ENCODE peak calls at places on chromosomes 12 and 14, in seven cellular contexts. V is body of pancreas, L is adrenal gland, I is foreskin fibroblast, F is fibroblast of the aortic adventitia, D is left lung, E is AG04450. J is an unnamed sample.

GRCh38 chr12:124771462-124772361 is 92.0 kb downstream of the SCARB1 start:
- DNase-seq in V (peak), L (peak), I (peak), F (peak), D (peak), E (no peak), J (peak)

GRCh38 chr14:86143248-86143647 is 613.3 kb downstream of the FLRT2 start:
- DNase-seq in V (no peak), L (no peak), I (no peak), F (no peak), D (no peak), E (no peak), J (no peak)

GRCh38 chr12:27185234-27186045 is 58.6 kb upstream of the STK38L start:
- DNase-seq in V (no peak), L (no peak), I (peak), F (peak), D (no peak), E (no peak), J (peak)

GRCh38 chr12:108325549-108325948 is 13.6 kb downstream of the CMKLR1 start:
- DNase-seq in V (no peak), L (no peak), I (no peak), F (no peak), D (no peak), E (no peak), J (no peak)

GRCh38 chr12:18681818-18682217 is 56.0 kb downstream of the PLCZ1 start:
- DNase-seq in V (no peak), L (no peak), I (no peak), F (no peak), D (no peak), E (no peak), J (no peak)

GRCh38 chr12:51972849-51973273 is 21.4 kb downstream of the ACVR1B start:
- DNase-seq in V (no peak), L (peak), I (no peak), F (peak), D (peak), E (no peak), J (peak)

GRCh38 chr12:12811343-12811742 is 1.8 kb upstream of the DDX47 start:
- DNase-seq in V (no peak), L (no peak), I (no peak), F (no peak), D (no peak), E (no peak), J (no peak)

GRCh38 chr12:52054838-52055741 is 3.8 kb downstream of the NR4A1 start:
- DNase-seq in V (peak), L (peak), I (no peak), F (peak), D (no peak), E (no peak), J (peak)

GRCh38 chr14:99191663-99192621 is 80.1 kb downstream of the BCL11B start:
- DNase-seq in V (peak), L (peak), I (peak), F (peak), D (peak), E (no peak), J (peak)

GRCh38 chr14:53011053-53011462 is 60.2 kb upstream of the FERMT2 start:
- DNase-seq in V (peak), L (peak), I (peak), F (peak), D (peak), E (peak), J (peak)

GRCh38 chr14:28294834-28295440 is 471.6 kb upstream of the FOXG1 start:
- DNase-seq in V (no peak), L (peak), I (no peak), F (peak), D (no peak), E (no peak), J (peak)
- TF ChIP-seq CTCF in V (peak), L (no peak), I (no peak), F (peak), D (no peak), E (no peak), J (peak)

GRCh38 chr14:104149617-104150141 is 11.3 kb downstream of the KIF26A start:
- DNase-seq in V (no peak), L (peak), I (no peak), F (no peak), D (peak), E (no peak), J (no peak)
- H3K4me3 ChIP-seq in V (no peak), L (no peak), I (no peak), F (no peak), D (no peak), E (no peak), J (no peak)

DNA sequence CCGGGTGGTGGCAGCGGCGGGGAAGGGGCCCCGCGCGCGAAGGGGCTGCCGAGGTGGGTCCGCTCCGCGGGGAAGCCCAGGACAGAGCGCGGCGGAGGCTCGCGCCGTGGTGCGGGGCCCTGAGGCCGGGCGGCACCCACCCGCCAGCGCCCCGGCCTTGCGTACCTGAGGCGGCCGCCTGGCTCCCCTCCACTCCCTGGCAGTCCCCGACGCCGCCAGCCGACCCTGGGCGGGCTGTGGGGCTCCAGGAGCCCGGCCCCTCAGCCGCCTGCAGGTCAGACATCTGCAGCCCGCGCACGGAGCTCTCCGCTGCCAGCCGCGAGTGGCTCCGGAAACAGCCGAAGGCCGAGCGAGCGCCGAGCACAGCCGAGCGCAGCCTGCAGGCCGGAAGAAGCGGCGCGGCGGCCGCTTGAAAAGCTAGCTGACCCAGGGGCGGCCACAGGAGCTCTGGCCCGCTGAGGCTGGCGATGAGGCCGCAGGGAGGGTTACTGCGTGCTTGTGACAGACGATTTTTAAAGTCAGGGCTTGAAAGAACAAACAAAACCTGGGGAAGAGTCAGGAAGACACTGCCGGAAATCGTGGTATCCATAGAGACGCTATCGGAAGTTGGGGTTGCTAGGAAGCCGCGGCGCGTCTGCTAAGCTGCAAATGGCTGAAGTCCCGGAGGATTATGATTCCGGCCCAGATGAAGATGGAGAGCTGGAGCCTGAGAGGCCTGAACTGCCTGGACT is at the start of the genes SAMD15 and TMED8:
- DNase-seq in V (peak), L (peak), I (peak), F (peak), D (peak), E (peak), J (peak)
- TF ChIP-seq CTCF in V (peak), L (peak), I (no peak), F (peak), D (peak), E (peak), J (peak)

GRCh38 chr12:45049912-45050318 is 984 bp downstream of the DBX2 start:
- DNase-seq in V (no peak), L (no peak), I (no peak), F (peak), D (no peak), E (no peak), J (no peak)
- H3K4me3 ChIP-seq in V (no peak), L (no peak), I (no peak), F (no peak), D (no peak), E (no peak), J (no peak)

DNA sequence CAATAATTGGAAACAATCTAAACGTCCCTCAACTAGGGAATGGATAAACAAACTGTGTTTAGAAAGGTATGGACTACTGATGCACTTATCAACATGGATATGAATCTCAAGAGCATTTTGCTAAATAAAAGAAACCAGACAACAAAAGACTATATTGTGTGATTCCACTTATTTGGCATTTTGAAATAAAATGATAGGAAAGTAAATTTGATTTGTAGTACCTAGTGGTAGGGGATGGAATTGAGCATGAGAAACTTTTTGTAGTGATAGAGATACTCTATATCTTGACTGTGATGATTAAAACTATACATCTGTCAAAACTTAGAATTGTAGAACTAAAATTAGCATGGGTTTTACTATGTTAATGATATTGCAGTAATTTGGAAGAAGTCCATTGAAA is 87.1 kb downstream of the ARID2 start:
- DNase-seq in V (no peak), L (no peak), I (no peak), F (no peak), D (no peak), E (no peak), J (no peak)
- TF ChIP-seq CTCF in V (no peak), L (no peak), I (no peak), F (no peak), D (no peak), E (no peak), J (no peak)

GRCh38 chr14:60092516-60092915 is 793 bp downstream of the PCNX4 start:
- DNase-seq in V (peak), L (peak), I (no peak), F (peak), D (no peak), E (no peak), J (peak)

GRCh38 chr14:60094306-60094897 is 2.7 kb downstream of the PCNX4 start:
- DNase-seq in V (no peak), L (peak), I (peak), F (peak), D (no peak), E (no peak), J (peak)

GRCh38 chr14:60091550-60092511 is at the start of gene PCNX4:
- DNase-seq in V (peak), L (peak), I (peak), F (peak), D (peak), E (peak), J (peak)

GRCh38 chr14:60093088-60093487 is 1.4 kb downstream of the PCNX4 start:
- DNase-seq in V (no peak), L (no peak), I (no peak), F (peak), D (no peak), E (no peak), J (no peak)

GRCh38 chr14:60093606-60094005 is 1.9 kb downstream of the PCNX4 start:
- DNase-seq in V (no peak), L (no peak), I (no peak), F (peak), D (no peak), E (no peak), J (no peak)
- H3K4me3 ChIP-seq in V (no peak), L (peak), I (peak), F (peak), D (no peak), E (peak), J (peak)

J was measured in fibroblast of pulmonary artery.